ENCODE peak calls at places on chromosomes 1 and 21, in seven cellular contexts. S is H9, D is colonic mucosa, R is lower leg skin, O is suprapubic skin, L is fibroblast of pulmonary artery, V is uterus. I is an unnamed sample.

GRCh38 chr1:42117214-42117613 is 36.0 kb upstream of the GUCA2B start:
- DNase-seq in S (no peak), D (no peak), R (no peak), O (no peak), L (no peak), V (no peak), I (no peak)

GRCh38 chr1:175493999-175494336 is 249.4 kb downstream of the TNR start:
- DNase-seq in S (peak), D (no peak), R (no peak), O (no peak), L (no peak), V (no peak), I (no peak)

GRCh38 chr1:106498238-106498637 is 558.2 kb upstream of the PRMT6 start:
- DNase-seq in S (no peak), D (no peak), R (no peak), O (no peak), L (no peak), V (no peak), I (no peak)

GRCh38 chr1:247060771-247061170 is 17.8 kb downstream of the ZNF670 start:
- DNase-seq in S (no peak), D (no peak), R (no peak), O (no peak), L (no peak), V (no peak), I (no peak)

GRCh38 chr1:171655215-171656116 is 3.0 kb upstream of the MYOC start:
- DNase-seq in S (peak), D (peak), R (no peak), O (peak), L (peak), V (peak), I (peak)

GRCh38 chr1:185318431-185319151 is 1.5 kb upstream of the IVNS1ABP start:
- DNase-seq in S (no peak), D (no peak), R (no peak), O (no peak), L (no peak), V (no peak), I (no peak)

GRCh38 chr1:41698916-41699860 is 214.7 kb upstream of the EDN2 start:
- DNase-seq in S (no peak), D (no peak), R (no peak), O (no peak), L (no peak), V (no peak), I (no peak)

GRCh38 chr1:222627232-222627631 is 9.3 kb downstream of the MIA3 start:
- DNase-seq in S (no peak), D (no peak), R (no peak), O (no peak), L (peak), V (no peak), I (no peak)

GRCh38 chr1:151545542-151545941 is 5.4 kb downstream of the TUFT1 start:
- DNase-seq in S (no peak), D (no peak), R (no peak), O (no peak), L (no peak), V (no peak), I (no peak)

GRCh38 chr1:146031476-146031875 is 9.9 kb upstream of the HJV start:
- DNase-seq in S (no peak), D (no peak), R (no peak), O (no peak), L (no peak), V (no peak), I (no peak)

GRCh38 chr1:192104135-192104534 is 54.1 kb upstream of the RGS18 start:
- DNase-seq in S (no peak), D (no peak), R (no peak), O (no peak), L (no peak), V (no peak), I (no peak)

GRCh38 chr21:36288651-36289243 is 31.2 kb upstream of the MORC3 start:
- DNase-seq in S (no peak), D (no peak), R (no peak), O (no peak), L (no peak), V (no peak), I (no peak)

GRCh38 chr1:113792986-113793385 is 19.3 kb downstream of the RSBN1 start:
- DNase-seq in S (no peak), D (no peak), R (no peak), O (no peak), L (peak), V (no peak), I (no peak)

GRCh38 chr1:227396539-227397355 is 78.5 kb upstream of the CDC42BPA start:
- DNase-seq in S (no peak), D (no peak), R (no peak), O (no peak), L (peak), V (no peak), I (no peak)

GRCh38 chr1:27830621-27831424 is at the start of gene PPP1R8:
- DNase-seq in S (peak), D (peak), R (peak), O (peak), L (peak), V (peak), I (peak)

GRCh38 chr1:159986093-159986492 is 32.1 kb upstream of the SLAMF9 start:
- DNase-seq in S (no peak), D (peak), R (no peak), O (no peak), L (no peak), V (no peak), I (no peak)

GRCh38 chr1:53107570-53108322 is 34.7 kb downstream of the SLC1A7 start:
- DNase-seq in S (no peak), D (no peak), R (no peak), O (no peak), L (peak), V (no peak), I (no peak)

GRCh38 chr1:147924813-147925212 is 3.4 kb upstream of the GPR89B start:
- DNase-seq in S (no peak), D (no peak), R (no peak), O (no peak), L (no peak), V (no peak), I (no peak)

GRCh38 chr21:30234643-30235042 is 18.7 kb upstream of the CLDN8 start:
- DNase-seq in S (no peak), D (no peak), R (no peak), O (no peak), L (peak), V (no peak), I (no peak)

GRCh38 chr1:21621051-21621450 is 48.1 kb downstream of the RAP1GAP start:
- DNase-seq in S (no peak), D (no peak), R (no peak), O (no peak), L (no peak), V (no peak), I (no peak)

GRCh38 chr1:183758913-183759312 is 46.0 kb upstream of the RGL1 start:
- DNase-seq in S (no peak), D (no peak), R (no peak), O (no peak), L (no peak), V (no peak), I (no peak)

GRCh38 chr1:207040181-207040533 is 7.6 kb upstream of the C1orf116 start:
- DNase-seq in S (no peak), D (no peak), R (no peak), O (no peak), L (no peak), V (no peak), I (no peak)

GRCh38 chr1:164675342-164675904 is 116.4 kb downstream of the PBX1 start:
- DNase-seq in S (no peak), D (no peak), R (no peak), O (no peak), L (no peak), V (no peak), I (no peak)

GRCh38 chr1:29121951-29122661 is 1.6 kb downstream of the TMEM200B start:
- DNase-seq in S (peak), D (no peak), R (no peak), O (peak), L (peak), V (peak), I (peak)

GRCh38 chr1:165549908-165550480 is 6.2 kb downstream of the LRRC52 start:
- DNase-seq in S (no peak), D (no peak), R (no peak), O (no peak), L (no peak), V (no peak), I (no peak)

GRCh38 chr1:221435510-221435909 is 306.4 kb downstream of the DUSP10 start:
- DNase-seq in S (no peak), D (no peak), R (no peak), O (no peak), L (peak), V (no peak), I (no peak)

GRCh38 chr1:62271932-62272728 is 47.1 kb downstream of the KANK4 start:
- DNase-seq in S (no peak), D (no peak), R (no peak), O (no peak), L (no peak), V (no peak), I (no peak)

GRCh38 chr1:38037481-38037939 is 9.1 kb downstream of the POU3F1 start:
- DNase-seq in S (no peak), D (no peak), R (no peak), O (no peak), L (peak), V (no peak), I (no peak)

GRCh38 chr1:173064011-173064410 is 13.3 kb upstream of the TNFSF18 start:
- DNase-seq in S (no peak), D (no peak), R (no peak), O (no peak), L (no peak), V (no peak), I (no peak)

GRCh38 chr1:197924516-197925123 is 7.4 kb downstream of the LHX9 start:
- DNase-seq in S (no peak), D (no peak), R (no peak), O (no peak), L (peak), V (peak), I (no peak)

GRCh38 chr1:41322835-41323234 is 38.4 kb upstream of the FOXO6 start:
- DNase-seq in S (peak), D (peak), R (no peak), O (no peak), L (no peak), V (no peak), I (no peak)

GRCh38 chr1:167587342-167587741 is 33.8 kb upstream of the CREG1 start:
- DNase-seq in S (no peak), D (no peak), R (no peak), O (no peak), L (no peak), V (no peak), I (no peak)

GRCh38 chr1:241612533-241613505 is 27.4 kb downstream of the CHML start:
- DNase-seq in S (no peak), D (no peak), R (no peak), O (no peak), L (peak), V (peak), I (no peak)

GRCh38 chr1:156704930-156705320 is 458 bp downstream of the CRABP2 start:
- DNase-seq in S (no peak), D (peak), R (no peak), O (peak), L (peak), V (peak), I (peak)

GRCh38 chr1:207020709-207021107 is 11.8 kb downstream of the C1orf116 start:
- DNase-seq in S (no peak), D (no peak), R (no peak), O (no peak), L (peak), V (no peak), I (no peak)

GRCh38 chr1:247373721-247374141 is 42.1 kb upstream of the ZNF496 start:
- DNase-seq in S (peak), D (peak), R (peak), O (no peak), L (peak), V (peak), I (peak)

DNA sequence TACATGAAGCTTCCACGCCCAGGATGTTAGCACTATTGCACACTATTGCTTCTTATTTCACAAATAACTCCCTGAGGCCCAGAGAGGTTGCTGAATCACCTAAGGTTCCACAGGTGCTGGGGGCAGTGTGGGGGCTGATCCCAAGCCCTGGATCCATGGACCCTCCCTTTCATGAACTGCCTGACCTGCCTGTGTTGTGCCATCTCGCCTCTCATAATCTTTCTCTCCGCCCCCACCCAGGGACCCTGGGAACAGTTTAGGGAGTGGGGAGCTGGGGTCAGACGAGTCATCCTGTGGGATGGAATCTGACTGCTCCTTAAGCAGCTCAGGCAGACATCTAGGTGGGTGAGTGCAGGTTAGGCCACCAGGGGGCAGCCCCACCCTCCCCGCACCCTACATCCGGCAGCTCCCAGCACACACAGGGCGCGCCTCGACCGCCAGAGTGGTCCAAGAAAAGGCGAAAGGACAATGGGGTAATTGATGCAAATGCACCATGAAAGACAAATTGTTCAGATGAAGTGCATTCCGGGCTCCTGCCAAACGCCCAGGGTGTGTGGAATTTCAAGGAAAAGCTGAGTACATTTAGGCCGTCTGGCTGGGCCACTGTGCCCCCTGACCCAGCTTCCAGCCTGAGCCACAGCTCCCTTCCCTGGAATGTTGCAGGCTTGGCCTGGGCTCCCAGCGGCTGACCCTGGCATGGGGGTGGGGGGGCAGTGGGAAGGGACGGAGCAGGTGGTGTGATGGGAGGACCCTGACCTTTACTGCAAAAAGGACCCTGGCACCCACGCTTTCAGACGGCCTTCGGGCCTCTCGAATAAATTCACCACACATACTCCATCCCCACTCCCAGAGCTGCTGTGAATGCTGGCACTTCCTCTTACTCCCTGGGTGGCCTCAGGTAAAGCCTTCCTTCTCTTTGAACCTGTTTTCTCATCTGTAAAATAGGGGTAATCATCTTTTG is 20.8 kb downstream of the PHLDA3 start:
- DNase-seq in S (peak), D (peak), R (no peak), O (peak), L (peak), V (peak), I (peak)
- TF ChIP-seq CTCF in S (peak), D (peak), R (no peak), O (peak), L (peak), V (peak), I (peak)

GRCh38 chr1:155253208-155253607 is 2.1 kb downstream of the ENTREP3 start:
- DNase-seq in S (no peak), D (no peak), R (no peak), O (no peak), L (no peak), V (no peak), I (no peak)
- TF ChIP-seq CTCF in S (no peak), D (no peak), R (no peak), O (no peak), L (peak), V (no peak), I (no peak)

GRCh38 chr1:11749203-11749689 is 12.7 kb upstream of the C1orf167 start:
- DNase-seq in S (peak), D (peak), R (no peak), O (no peak), L (peak), V (no peak), I (no peak)
- TF ChIP-seq CTCF in S (peak), D (peak), R (no peak), O (peak), L (peak), V (peak), I (peak)

GRCh38 chr1:1510912-1511532 is 940 bp upstream of the ATAD3A start:
- DNase-seq in S (peak), D (peak), R (no peak), O (no peak), L (no peak), V (no peak), I (peak)
- TF ChIP-seq CTCF in S (no peak), D (no peak), R (no peak), O (no peak), L (no peak), V (no peak), I (no peak)

GRCh38 chr21:45818904-45819285 is 162.7 kb upstream of the COL6A1 start:
- DNase-seq in S (no peak), D (no peak), R (no peak), O (no peak), L (peak), V (no peak), I (no peak)
- TF ChIP-seq CTCF in S (no peak), D (no peak), R (no peak), O (no peak), L (no peak), V (no peak), I (no peak)

I was measured in ovary.